ENCODE peak calls at places on chromosomes 4 and X, in five cellular contexts. X, W, K, C and M are unnamed samples. For H3K4me1, the result is how much of the 10 kb centered on the place peaks cover.

GRCh38 chrX:119410027-119410819 is 11.1 kb downstream of the SLC25A43 start:
- DNase-seq in X (peak), K (peak), W (no peak), C (peak), M (no peak)

GRCh38 chr4:154314248-154314647 is 177.4 kb downstream of the DCHS2 start:
- DNase-seq in C (no peak), W (peak), X (no peak), K (no peak), M (no peak)

GRCh38 chrX:23952984-23953907 is 45.4 kb downstream of the CXorf58 start:
- DNase-seq in K (no peak), W (peak), X (no peak), C (no peak), M (peak)

GRCh38 chr4:135508006-135508714 is 1306.6 kb upstream of the PABPC4L start:
- DNase-seq in W (no peak), C (no peak), K (no peak), X (no peak), M (no peak)

GRCh38 chr4:82493721-82494425 is 63.5 kb downstream of the ENOPH1 start:
- DNase-seq in C (no peak), W (no peak), X (no peak), K (no peak), M (no peak)

GRCh38 chr4:143336828-143337599 is at the start of gene GAB1:
- DNase-seq in W (peak), K (peak), X (peak), C (peak), M (peak)

GRCh38 chrX:115679460-115679859 is 118.5 kb downstream of the PLS3 start:
- DNase-seq in W (peak), X (no peak), K (no peak), C (no peak), M (no peak)

GRCh38 chr4:156934259-156934635 is 37.4 kb downstream of the PDGFC start:
- DNase-seq in W (no peak), K (no peak), C (no peak), X (no peak), M (no peak)

GRCh38 chr4:2226261-2226660 is 15.7 kb downstream of the HAUS3 start:
- DNase-seq in C (no peak), X (no peak), W (no peak), K (no peak), M (no peak)

GRCh38 chrX:151789179-151789800 is 54.7 kb downstream of the CNGA2 start:
- DNase-seq in C (no peak), X (peak), W (no peak), K (peak), M (no peak)

GRCh38 chr4:170990989-170991589 is 822.1 kb upstream of the GALNTL6 start:
- DNase-seq in W (peak), C (no peak), K (no peak), X (no peak), M (peak)

GRCh38 chr4:105994061-105994460 is 98.8 kb downstream of the NPNT start:
- DNase-seq in X (no peak), K (no peak), C (no peak), W (no peak), M (no peak)

GRCh38 chr4:54571293-54571723 is 86.4 kb upstream of the KIT start:
- DNase-seq in K (no peak), X (no peak), C (no peak), W (no peak), M (no peak)

GRCh38 chrX:132858018-132858417 is 100.4 kb downstream of the HS6ST2 start:
- DNase-seq in K (no peak), W (no peak), C (no peak), X (no peak), M (no peak)

GRCh38 chrX:57587607-57588006 is 4.2 kb upstream of the ZXDB start:
- DNase-seq in K (no peak), X (no peak), W (no peak), C (no peak), M (no peak)

GRCh38 chr4:3492741-3493719 is 29.9 kb downstream of the DOK7 start:
- DNase-seq in W (no peak), C (no peak), X (no peak), K (no peak), M (no peak)

GRCh38 chr4:82542642-82543041 is 19.1 kb downstream of the TMEM150C start:
- DNase-seq in K (no peak), C (no peak), W (no peak), X (no peak), M (no peak)

DNA sequence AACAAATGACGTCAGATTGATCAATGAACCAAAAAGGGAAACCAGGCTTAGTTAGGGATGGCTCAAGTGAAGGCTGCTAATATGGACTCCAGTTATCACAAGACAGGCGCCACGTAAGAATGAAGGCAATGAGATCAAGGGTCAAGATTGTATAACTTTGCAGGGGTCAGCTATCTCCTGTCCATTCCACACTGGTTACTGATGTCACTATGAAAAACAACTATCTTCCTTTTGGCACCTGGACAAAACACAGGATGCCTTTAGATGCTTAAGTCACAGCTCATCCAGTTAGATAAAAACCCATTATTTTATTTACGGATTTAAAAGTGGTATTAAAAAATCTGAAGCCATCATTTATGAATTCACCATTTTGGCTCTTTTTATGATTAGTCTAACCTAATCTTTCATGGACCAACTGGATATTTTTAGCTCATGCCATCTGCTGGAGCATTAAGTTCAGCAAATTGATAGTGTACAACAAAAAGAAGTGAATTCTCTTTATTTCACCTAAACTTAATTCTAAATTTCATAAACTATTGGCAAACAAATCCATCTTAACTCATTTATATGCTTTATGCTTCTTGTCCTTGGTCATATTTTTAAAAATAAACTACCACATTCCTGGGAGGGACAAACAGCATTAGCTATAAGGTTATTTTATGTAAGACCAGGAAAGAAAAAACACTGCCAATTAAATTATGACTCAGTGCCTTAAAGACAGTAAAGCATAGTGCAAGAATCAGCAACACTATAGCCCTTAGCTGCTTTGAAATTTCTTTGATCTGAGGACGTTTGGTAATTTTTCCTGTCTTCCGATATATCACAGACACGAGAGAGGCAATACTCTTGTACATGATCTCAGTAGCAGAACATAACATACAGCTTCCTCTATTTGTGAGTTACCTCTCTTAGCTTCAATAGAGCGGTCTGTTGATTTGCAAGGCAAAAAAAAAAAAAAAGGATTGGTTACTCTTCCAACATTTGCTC is 27.0 kb downstream of the DHX15 start:
- DNase-seq in W (no peak), X (no peak), K (no peak), C (no peak), M (no peak)
- H3K4me3 ChIP-seq in W (no peak), X (no peak), K (no peak), C (no peak), M (no peak)

GRCh38 chr4:26322349-26322748 is 1.5 kb downstream of the RBPJ start:
- DNase-seq in W (no peak), K (no peak), X (no peak), C (no peak), M (no peak)

GRCh38 chr4:26325191-26325590 is 4.4 kb downstream of the RBPJ start:
- DNase-seq in C (no peak), W (peak), X (no peak), K (no peak), M (no peak)

GRCh38 chr4:26326791-26327190 is 6.0 kb downstream of the RBPJ start:
- DNase-seq in W (no peak), X (no peak), K (no peak), C (no peak), M (no peak)

GRCh38 chr4:26321326-26322276 is 787 bp downstream of the RBPJ start:
- DNase-seq in W (peak), K (peak), C (peak), X (peak), M (no peak)

DNA sequence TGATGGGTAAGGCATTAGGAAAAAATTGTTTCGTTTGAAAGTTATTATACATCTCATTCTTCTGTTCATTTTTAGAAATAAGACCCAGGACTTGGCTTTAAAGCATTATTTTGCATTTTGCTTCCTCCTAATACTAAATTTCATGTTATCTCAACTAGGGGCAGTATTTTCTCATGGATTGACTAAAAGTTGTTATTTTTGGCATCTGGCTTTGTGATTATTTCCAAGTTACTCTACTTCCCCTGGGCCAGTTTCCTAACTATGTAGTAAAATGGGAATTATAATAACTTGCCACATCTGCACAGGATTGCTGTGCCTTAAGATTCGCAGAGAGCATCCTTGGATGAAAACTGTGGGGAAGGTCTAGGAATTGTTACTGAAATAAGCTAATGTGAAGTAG is 3.0 kb downstream of the RBPJ start:
- DNase-seq in C (no peak), K (no peak), W (no peak), X (no peak), M (no peak)
- H3K4me1 ChIP-seq in C (under half), K (under half), W (under half), X (under half), M (under half)

GRCh38 chrX:68691921-68692320 is 44.5 kb downstream of the STARD8 start:
- DNase-seq in K (no peak), X (no peak), C (no peak), W (no peak), M (no peak)

GRCh38 chrX:68695206-68695845 is 47.9 kb downstream of the STARD8 start:
- DNase-seq in C (no peak), X (no peak), K (no peak), W (no peak), M (no peak)

GRCh38 chrX:68694429-68695205 is 47.2 kb downstream of the STARD8 start:
- DNase-seq in W (no peak), X (no peak), K (no peak), C (no peak), M (no peak)

GRCh38 chrX:68692651-68693050 is 45.2 kb downstream of the STARD8 start:
- DNase-seq in K (no peak), C (no peak), X (no peak), W (no peak), M (no peak)

DNA sequence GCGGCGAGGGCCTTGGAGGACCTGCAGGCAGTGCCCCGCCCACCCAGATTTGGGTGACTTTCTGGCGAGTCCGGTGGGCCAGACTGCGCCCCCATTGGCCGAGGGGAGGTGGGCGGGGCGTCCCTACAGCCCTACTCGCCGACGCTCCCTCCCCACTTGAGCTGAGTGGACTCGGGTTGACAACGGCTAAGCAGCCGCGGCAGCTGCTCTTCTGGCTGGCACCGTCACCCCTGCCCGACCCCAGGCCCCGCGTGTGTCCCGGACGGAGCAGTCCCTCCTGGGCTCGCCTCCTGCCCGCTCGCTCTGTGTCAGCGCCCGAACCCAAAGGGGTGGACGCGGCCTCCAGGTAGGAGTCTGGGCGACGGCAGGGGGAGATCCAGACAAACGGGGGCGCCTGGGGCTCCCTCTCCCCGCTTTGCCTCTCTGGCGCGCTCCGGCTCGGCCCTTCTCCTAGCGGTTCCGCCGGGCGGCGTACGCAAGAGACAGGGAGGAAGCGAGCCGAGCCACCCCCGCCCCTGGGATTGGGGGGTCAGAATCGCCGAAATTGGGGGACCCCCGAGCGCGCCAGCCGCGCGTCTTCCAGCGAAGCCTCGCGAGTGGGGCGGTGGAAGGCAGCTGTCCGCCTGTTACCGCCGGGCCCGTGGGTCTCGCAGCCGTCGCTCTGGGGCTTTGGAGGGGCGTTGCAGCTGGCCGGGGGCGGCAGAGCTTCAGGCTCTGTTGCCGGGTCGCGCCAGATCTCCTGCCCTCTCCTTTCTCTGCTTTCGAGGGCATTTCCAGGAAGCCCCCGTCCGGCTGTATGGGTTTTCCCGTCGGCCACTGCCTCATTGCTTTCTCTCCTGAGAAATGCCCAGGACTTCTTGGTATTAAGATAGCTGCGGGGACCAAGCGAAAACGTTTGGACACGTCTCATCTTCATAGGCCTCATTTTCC is 46.3 kb downstream of the STARD8 start:
- DNase-seq in W (peak), X (peak), K (peak), C (peak), M (peak)
- H3K4me3 ChIP-seq in W (peak), X (peak), K (peak), C (no peak), M (peak)

GRCh38 chrX:8033175-8033574 is 106.0 kb upstream of the PNPLA4 start:
- DNase-seq in X (no peak), W (no peak), C (no peak), K (no peak), M (no peak)
- H3K4me1 ChIP-seq in X (under half), W (under half), C (under half), K (under half), M (under half)

GRCh38 chr4:99437686-99438577 is 2.8 kb upstream of the ADH7 start:
- DNase-seq in C (no peak), X (no peak), W (no peak), K (no peak), M (no peak)
- H3K4me3 ChIP-seq in C (no peak), X (no peak), W (no peak), K (no peak), M (no peak)

GRCh38 chr4:87399148-87399547 is 8.2 kb upstream of the HSD17B11 start:
- DNase-seq in X (no peak), W (peak), K (peak), C (no peak), M (no peak)
- H3K4me1 ChIP-seq in X (under half), W (under half), K (under half), C (under half), M (under half)

DNA sequence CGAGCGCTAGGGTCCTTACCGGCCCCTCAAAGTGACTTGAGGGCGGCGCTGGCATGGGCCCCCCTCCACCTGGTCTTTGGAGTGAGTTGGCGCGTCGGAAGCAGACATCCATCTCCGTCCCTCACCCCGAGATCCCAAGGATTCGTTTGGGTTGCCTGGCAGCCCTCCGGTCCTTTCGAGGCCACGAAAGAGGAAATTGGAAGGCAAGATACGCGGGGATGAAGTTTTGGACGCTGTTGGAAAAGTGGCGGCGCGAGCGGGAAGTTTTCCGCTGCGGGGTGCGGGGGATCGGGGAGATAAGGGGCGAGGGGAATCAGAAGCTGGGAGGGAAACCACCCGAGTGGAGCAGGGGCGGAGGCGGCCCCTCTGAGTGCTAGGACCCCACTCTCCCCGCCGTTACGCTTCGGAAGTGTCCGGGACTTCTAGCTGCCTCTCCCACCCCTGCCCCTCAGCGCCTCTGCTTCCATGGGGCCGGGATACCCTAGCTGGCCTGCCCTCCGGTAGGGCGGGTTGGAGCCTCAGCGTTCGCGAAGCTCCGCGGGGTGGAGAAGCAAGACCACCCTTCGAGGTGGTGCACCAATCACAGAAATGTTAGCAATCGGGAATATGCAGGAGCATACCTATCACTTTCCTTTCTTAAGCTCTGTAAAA is 57.8 kb downstream of the FRMPD3 start:
- DNase-seq in X (no peak), W (no peak), K (no peak), C (no peak), M (no peak)
- H3K4me3 ChIP-seq in X (no peak), W (peak), K (no peak), C (no peak), M (peak)

GRCh38 chr4:8726344-8726851 is 133.8 kb downstream of the CPZ start:
- DNase-seq in C (peak), K (peak), W (no peak), X (no peak), M (no peak)
- H3K4me1 ChIP-seq in C (under half), K (under half), W (under half), X (under half), M (under half)

GRCh38 chr4:140640150-140640748 is 71.5 kb upstream of the UCP1 start:
- DNase-seq in X (no peak), K (no peak), C (no peak), W (no peak), M (no peak)
- H3K4me3 ChIP-seq in X (no peak), K (no peak), C (no peak), W (no peak), M (no peak)